ENCODE peak calls at places on chromosomes 3 and 15, in ten cellular contexts. J is spleen; T is effector memory CD4-positive, alpha-beta T cell; K is stomach; S is HL-60; R is cardiac muscle cell; U is GM23248; G is astrocyte; M is body of pancreas; D is neural progenitor cell. I is an unnamed sample.

GRCh38 chr15:64895285-64896065 is 16.2 kb upstream of the ANKDD1A start:
- DNase-seq in J (no peak), T (peak), K (peak), S (peak), R (no peak), U (peak), G (no peak), M (peak), D (no peak), I (peak)

GRCh38 chr3:22594990-22595389 is 608.1 kb upstream of the UBE2E2 start:
- DNase-seq in J (no peak), T (no peak), K (no peak), S (no peak), R (no peak), U (no peak), G (no peak), M (no peak), D (no peak), I (no peak)

GRCh38 chr3:84904819-84905555 is 53.8 kb upstream of the CADM2 start:
- DNase-seq in J (no peak), T (no peak), K (no peak), S (no peak), R (no peak), U (no peak), G (no peak), M (no peak), D (peak), I (no peak)

GRCh38 chr15:38669160-38669505 is 104.5 kb upstream of the RASGRP1 start:
- DNase-seq in J (no peak), T (no peak), K (no peak), S (no peak), R (no peak), U (no peak), G (no peak), M (no peak), D (no peak), I (no peak)

GRCh38 chr3:88059380-88060160 is 515 bp downstream of the ZNF654 start:
- DNase-seq in J (peak), T (no peak), K (no peak), S (no peak), R (no peak), U (peak), G (no peak), M (peak), D (peak), I (peak)

GRCh38 chr3:47323431-47324277 is 40.9 kb downstream of the KLHL18 start:
- DNase-seq in J (no peak), T (no peak), K (no peak), S (no peak), R (no peak), U (peak), G (peak), M (no peak), D (no peak), I (no peak)

GRCh38 chr3:107987036-107987557 is 103.7 kb downstream of the CD47 start:
- DNase-seq in J (no peak), T (no peak), K (peak), S (no peak), R (no peak), U (peak), G (peak), M (peak), D (no peak), I (no peak)

GRCh38 chr15:48177875-48178611 is at the start of gene MYEF2:
- DNase-seq in J (peak), T (peak), K (peak), S (no peak), R (peak), U (peak), G (peak), M (peak), D (peak), I (peak)

GRCh38 chr3:126346466-126346865 is 10.7 kb downstream of the KLF15 start:
- DNase-seq in J (peak), T (no peak), K (no peak), S (no peak), R (no peak), U (no peak), G (no peak), M (no peak), D (no peak), I (no peak)

GRCh38 chr3:182597621-182598041 is 195.7 kb upstream of the ATP11B start:
- DNase-seq in J (no peak), T (no peak), K (no peak), S (no peak), R (no peak), U (peak), G (peak), M (no peak), D (no peak), I (no peak)

GRCh38 chr3:184737641-184738518 is 26.0 kb upstream of the MAGEF1 start:
- DNase-seq in J (peak), T (no peak), K (peak), S (no peak), R (no peak), U (peak), G (peak), M (no peak), D (no peak), I (no peak)

GRCh38 chr15:57554063-57554820 is 37.5 kb upstream of the MYZAP start:
- DNase-seq in J (no peak), T (no peak), K (peak), S (no peak), R (no peak), U (no peak), G (peak), M (no peak), D (peak), I (no peak)

GRCh38 chr3:185960518-185961288 is 22.9 kb upstream of the TRA2B start:
- DNase-seq in J (no peak), T (no peak), K (no peak), S (no peak), R (no peak), U (peak), G (no peak), M (no peak), D (peak), I (no peak)

GRCh38 chr15:91562698-91563097 is 290.8 kb upstream of the SLCO3A1 start:
- DNase-seq in J (no peak), T (no peak), K (no peak), S (no peak), R (no peak), U (no peak), G (no peak), M (no peak), D (no peak), I (no peak)

GRCh38 chr15:51155016-51155580 is 60.4 kb upstream of the TNFAIP8L3 start:
- DNase-seq in J (no peak), T (no peak), K (no peak), S (no peak), R (no peak), U (no peak), G (peak), M (no peak), D (no peak), I (no peak)

GRCh38 chr3:168889666-168890065 is 773.8 kb downstream of the MECOM start:
- DNase-seq in J (no peak), T (no peak), K (no peak), S (no peak), R (no peak), U (no peak), G (no peak), M (no peak), D (no peak), I (no peak)

GRCh38 chr3:143083781-143084180 is 35.8 kb upstream of the CHST2 start:
- DNase-seq in J (no peak), T (no peak), K (no peak), S (no peak), R (no peak), U (no peak), G (no peak), M (no peak), D (no peak), I (no peak)

GRCh38 chr15:77104155-77104554 is 33.2 kb upstream of the TSPAN3 start:
- DNase-seq in J (no peak), T (no peak), K (no peak), S (no peak), R (no peak), U (peak), G (peak), M (peak), D (no peak), I (no peak)

GRCh38 chr15:23690450-23690852 is 3.3 kb upstream of the NDN start:
- DNase-seq in J (no peak), T (no peak), K (peak), S (no peak), R (peak), U (peak), G (peak), M (peak), D (peak), I (no peak)

GRCh38 chr3:129005526-129006303 is 4.6 kb downstream of the EFCC1 start:
- DNase-seq in J (no peak), T (no peak), K (peak), S (no peak), R (no peak), U (peak), G (no peak), M (peak), D (no peak), I (peak)

GRCh38 chr3:4509983-4510755 is 17.0 kb downstream of the ITPR1 start:
- DNase-seq in J (no peak), T (no peak), K (no peak), S (no peak), R (no peak), U (no peak), G (no peak), M (no peak), D (no peak), I (no peak)
- H3K27ac ChIP-seq in J (no peak), T (no peak), K (no peak), S (no peak), R (no peak), U (no peak), G (no peak), M (no peak), D (no peak), I (no peak)

DNA sequence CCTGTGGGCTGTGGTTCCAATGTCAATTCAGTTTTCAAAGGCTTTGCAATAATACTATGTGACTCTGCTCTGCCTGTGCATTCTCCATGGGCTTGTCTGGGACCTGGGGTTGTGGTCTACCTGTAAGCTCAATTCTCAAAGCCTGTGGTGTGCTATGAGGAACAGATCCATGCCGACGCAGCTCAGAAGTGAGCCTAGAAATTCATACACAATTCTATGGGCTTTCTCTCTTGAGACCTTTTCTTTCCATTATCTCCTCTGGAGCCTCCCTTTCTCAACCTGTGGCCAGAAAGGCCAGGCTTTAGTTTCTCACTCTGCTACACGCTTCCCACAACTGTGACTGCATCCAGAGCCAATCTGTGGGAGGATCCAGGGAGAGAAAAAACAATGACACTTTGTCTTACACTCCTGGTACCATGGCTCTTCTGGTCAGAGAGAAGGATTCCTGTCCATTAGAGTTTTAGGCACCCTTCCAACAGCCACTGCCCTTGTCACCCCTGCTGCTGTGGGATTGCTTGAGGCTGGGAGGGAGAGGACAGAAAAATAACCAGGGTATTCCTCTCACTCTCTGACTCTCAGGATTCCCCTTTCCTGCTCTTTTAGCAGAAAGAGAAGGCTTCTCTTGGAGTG is 34.1 kb upstream of the KLF13 start:
- DNase-seq in J (no peak), T (no peak), K (peak), S (no peak), R (no peak), U (no peak), G (no peak), M (no peak), D (no peak), I (peak)
- H3K27ac ChIP-seq in J (no peak), T (no peak), K (no peak), S (peak), R (no peak), U (no peak), G (no peak), M (no peak), D (no peak), I (no peak)

GRCh38 chr3:188671941-188672340 is 499.8 kb upstream of the TPRG1 start:
- DNase-seq in J (no peak), T (no peak), K (no peak), S (no peak), R (no peak), U (no peak), G (no peak), M (no peak), D (no peak), I (no peak)

GRCh38 chr3:188672840-188673239 is 498.9 kb upstream of the TPRG1 start:
- DNase-seq in J (no peak), T (no peak), K (no peak), S (no peak), R (no peak), U (no peak), G (no peak), M (no peak), D (no peak), I (no peak)

GRCh38 chr3:188670446-188670845 is 501.3 kb upstream of the TPRG1 start:
- DNase-seq in J (no peak), T (no peak), K (no peak), S (peak), R (no peak), U (no peak), G (no peak), M (no peak), D (no peak), I (no peak)

GRCh38 chr3:188673509-188674239 is 498.1 kb upstream of the TPRG1 start:
- DNase-seq in J (no peak), T (no peak), K (no peak), S (peak), R (no peak), U (peak), G (peak), M (no peak), D (no peak), I (no peak)
- H3K27ac ChIP-seq in J (no peak), T (no peak), K (no peak), S (peak), R (no peak), U (peak), G (peak), M (no peak), D (no peak), I (no peak)

GRCh38 chr3:156543043-156543555 is 11.8 kb downstream of the SSR3 start:
- DNase-seq in J (no peak), T (no peak), K (no peak), S (no peak), R (no peak), U (no peak), G (no peak), M (no peak), D (no peak), I (no peak)
- H3K27ac ChIP-seq in J (peak), T (no peak), K (no peak), S (no peak), R (no peak), U (peak), G (peak), M (no peak), D (no peak), I (peak)

DNA sequence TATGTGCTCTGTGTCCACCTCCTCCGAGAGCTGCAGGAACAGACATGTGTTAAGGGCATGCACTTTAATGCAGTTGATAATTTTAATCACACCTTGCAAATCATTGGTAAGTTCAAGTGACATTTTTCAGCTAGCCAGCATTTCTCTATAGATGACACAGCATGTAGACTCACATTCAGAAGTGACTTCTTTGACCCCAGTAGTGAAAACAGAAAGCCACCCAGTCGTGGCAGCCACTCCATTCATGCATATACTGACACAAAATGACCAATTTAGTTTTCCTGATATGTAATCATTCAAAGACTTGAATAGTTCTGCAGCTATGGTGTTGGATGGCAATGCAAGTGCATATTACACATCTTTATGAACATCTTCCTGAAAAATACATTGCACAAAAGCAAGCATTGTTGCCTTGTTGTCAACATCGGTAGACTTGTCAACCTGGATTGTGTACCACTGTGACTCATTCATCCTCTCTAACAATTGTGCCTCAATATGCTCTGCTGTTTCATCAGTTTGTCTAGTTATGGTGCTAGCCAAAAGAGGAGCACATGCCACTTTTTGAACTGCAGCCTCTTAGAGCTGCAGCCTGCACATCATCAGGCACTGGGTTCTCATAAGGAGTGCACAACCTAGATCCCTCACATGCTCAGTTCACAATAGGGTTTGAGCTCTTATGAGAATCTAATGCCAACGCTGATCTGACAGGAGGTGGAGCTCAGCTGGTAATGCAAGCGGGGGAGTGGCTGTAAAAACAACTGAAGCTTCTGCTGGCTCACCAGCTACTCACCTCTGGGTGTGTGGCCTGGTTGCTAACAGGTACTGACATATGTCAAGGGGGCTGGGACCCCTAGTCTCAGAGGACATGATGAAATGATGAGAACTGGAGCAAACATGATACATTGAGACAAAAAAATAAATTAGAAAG is 622.0 kb downstream of the PYDC2 start:
- DNase-seq in J (no peak), T (no peak), K (no peak), S (no peak), R (no peak), U (no peak), G (no peak), M (no peak), D (no peak), I (no peak)
- H3K27ac ChIP-seq in J (no peak), T (no peak), K (no peak), S (no peak), R (no peak), U (no peak), G (no peak), M (no peak), D (no peak), I (no peak)

DNA sequence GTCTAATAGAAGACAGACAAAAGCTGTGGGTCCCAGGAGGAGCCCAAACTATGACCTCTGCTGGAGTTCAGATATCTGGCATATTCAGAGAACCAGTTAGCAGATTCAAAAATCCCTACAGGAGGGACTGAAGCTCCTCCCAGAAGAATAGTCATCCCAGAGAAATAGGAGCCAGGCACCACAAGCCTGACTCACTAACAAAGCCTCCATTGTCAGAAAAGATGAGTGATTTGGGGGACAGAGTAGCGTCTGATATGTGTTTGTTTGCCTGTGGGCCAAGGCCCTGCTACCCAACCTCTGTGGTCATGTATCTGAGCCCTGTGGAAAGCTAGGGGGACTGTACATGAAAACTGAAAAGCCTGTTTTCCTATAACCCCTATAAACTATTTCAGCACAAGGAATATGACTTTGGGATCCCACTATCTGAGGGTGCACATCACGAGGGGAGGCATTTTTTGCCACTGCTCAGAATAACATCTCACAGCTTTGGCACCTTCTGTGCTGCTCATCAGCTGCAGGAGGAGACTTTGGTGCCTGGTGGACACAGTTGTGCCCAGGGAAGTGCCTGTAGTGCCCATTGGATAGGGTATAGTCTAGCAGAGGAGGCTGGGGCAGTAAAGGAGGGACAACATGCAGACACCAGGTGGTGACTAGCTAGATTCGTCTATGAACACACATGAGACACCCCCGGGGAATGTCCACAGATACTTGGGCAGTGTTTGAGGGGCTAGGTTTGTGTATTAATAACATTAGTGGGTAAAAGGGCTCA is 9.7 kb upstream of the LARP6 start:
- DNase-seq in J (no peak), T (no peak), K (no peak), S (no peak), R (no peak), U (peak), G (peak), M (peak), D (no peak), I (no peak)
- H3K27ac ChIP-seq in J (no peak), T (no peak), K (no peak), S (no peak), R (no peak), U (peak), G (peak), M (no peak), D (no peak), I (no peak)

GRCh38 chr3:15808679-15809078 is 10.9 kb upstream of the ANKRD28 start:
- DNase-seq in J (no peak), T (no peak), K (no peak), S (no peak), R (no peak), U (no peak), G (no peak), M (no peak), D (no peak), I (no peak)
- H3K27ac ChIP-seq in J (no peak), T (no peak), K (no peak), S (no peak), R (no peak), U (no peak), G (no peak), M (no peak), D (no peak), I (no peak)

GRCh38 chr3:111820651-111821050 is 38.4 kb upstream of the PHLDB2 start:
- DNase-seq in J (no peak), T (no peak), K (no peak), S (no peak), R (no peak), U (no peak), G (no peak), M (no peak), D (no peak), I (no peak)
- H3K27ac ChIP-seq in J (no peak), T (no peak), K (no peak), S (no peak), R (no peak), U (no peak), G (no peak), M (no peak), D (no peak), I (no peak)

DNA sequence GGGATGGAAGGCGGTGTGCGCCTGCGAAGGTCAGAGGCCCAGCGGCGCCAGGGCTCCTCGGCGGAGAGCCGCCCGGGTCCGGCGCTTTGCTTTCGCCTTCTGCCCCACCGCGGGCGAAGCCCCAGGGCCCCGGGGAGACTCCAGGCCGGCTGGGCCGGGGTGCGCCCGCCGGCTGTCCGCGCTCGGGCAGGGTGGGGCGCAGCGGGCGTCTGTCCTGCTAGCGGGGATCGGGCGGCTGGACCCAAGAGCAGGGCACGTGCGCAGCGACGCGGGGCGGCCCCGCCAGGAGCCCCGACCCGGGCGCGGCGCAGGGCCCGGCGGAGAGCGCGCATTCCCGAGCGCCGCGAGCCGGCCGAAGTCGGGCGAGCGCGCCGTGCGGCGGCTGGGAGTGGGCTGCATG is 585 bp upstream of the ALDH1A3 start:
- DNase-seq in J (no peak), T (no peak), K (no peak), S (no peak), R (peak), U (peak), G (no peak), M (no peak), D (peak), I (no peak)
- H3K27ac ChIP-seq in J (no peak), T (no peak), K (peak), S (no peak), R (no peak), U (no peak), G (no peak), M (no peak), D (no peak), I (no peak)

I was measured in kidney.